ENCODE peak calls at places on chromosome 1, in four cellular contexts. O, D, J and Q are unnamed samples.

GRCh38 chr1:203673550-203674411 is 47.1 kb downstream of the ATP2B4 start:
- DNase-seq in O (no peak), D (peak), J (peak), Q (no peak)

GRCh38 chr1:75632350-75632949 is 21.5 kb upstream of the SLC44A5 start:
- DNase-seq in O (no peak), D (no peak), J (no peak), Q (no peak)

GRCh38 chr1:92482665-92483441 is 3.9 kb downstream of the GFI1 start:
- DNase-seq in O (peak), D (no peak), J (no peak), Q (no peak)

GRCh38 chr1:231750818-231751623 is 124.4 kb downstream of the DISC1 start:
- DNase-seq in O (no peak), D (no peak), J (no peak), Q (no peak)

GRCh38 chr1:236394016-236394481 is at the start of gene EDARADD:
- DNase-seq in O (no peak), D (no peak), J (no peak), Q (no peak)

GRCh38 chr1:46477153-46477929 is 12.3 kb upstream of the DMBX1 start:
- DNase-seq in O (peak), D (peak), J (peak), Q (peak)

GRCh38 chr1:7705048-7705907 is 65.8 kb upstream of the VAMP3 start:
- DNase-seq in O (peak), D (peak), J (peak), Q (no peak)

GRCh38 chr1:111754964-111755320 is 759 bp upstream of the DDX20 start:
- DNase-seq in O (peak), D (no peak), J (peak), Q (no peak)

GRCh38 chr1:203038217-203038741 is 12.0 kb downstream of the PPFIA4 start:
- DNase-seq in O (no peak), D (peak), J (no peak), Q (no peak)

GRCh38 chr1:202811296-202812175 is 782 bp downstream of the PCAT6 start:
- DNase-seq in O (peak), D (peak), J (peak), Q (no peak)

GRCh38 chr1:160291248-160292220 is 6.6 kb upstream of the PEX19 start:
- DNase-seq in O (no peak), D (peak), J (peak), Q (no peak)

GRCh38 chr1:8602471-8603219 is 214.8 kb downstream of the RERE start:
- DNase-seq in O (no peak), D (no peak), J (no peak), Q (no peak)

GRCh38 chr1:54996869-54997710 is 1.6 kb upstream of the BSND start:
- DNase-seq in O (peak), D (no peak), J (no peak), Q (no peak)

GRCh38 chr1:207898260-207898659 is 12.7 kb downstream of the CD34 start:
- DNase-seq in O (no peak), D (no peak), J (no peak), Q (no peak)

GRCh38 chr1:6163191-6163972 is 16.7 kb downstream of the CHD5 start:
- DNase-seq in O (peak), D (no peak), J (no peak), Q (no peak)

GRCh38 chr1:162011337-162012012 is 12.2 kb downstream of the OLFML2B start:
- DNase-seq in O (no peak), D (peak), J (no peak), Q (no peak)

GRCh38 chr1:178660484-178660883 is 64.6 kb upstream of the RALGPS2 start:
- DNase-seq in O (no peak), D (no peak), J (no peak), Q (no peak)

GRCh38 chr1:47409311-47410085 is 6.6 kb upstream of the FOXE3 start:
- DNase-seq in O (no peak), D (no peak), J (no peak), Q (no peak)

GRCh38 chr1:54290443-54291184 is 90.6 kb downstream of the MRPL37 start:
- DNase-seq in O (no peak), D (no peak), J (no peak), Q (no peak)

GRCh38 chr1:203214889-203215288 is 14.6 kb downstream of the CHIT1 start:
- DNase-seq in O (no peak), D (peak), J (no peak), Q (no peak)

GRCh38 chr1:153515504-153516394 is 20.0 kb downstream of the S100A6 start:
- DNase-seq in O (no peak), D (no peak), J (peak), Q (no peak)

GRCh38 chr1:76867342-76868130 is at the start of gene ST6GALNAC5:
- DNase-seq in O (peak), D (no peak), J (peak), Q (peak)

GRCh38 chr1:196910208-196910607 is 22.4 kb downstream of the CFHR4 start:
- DNase-seq in O (no peak), D (no peak), J (no peak), Q (no peak)

GRCh38 chr1:63635681-63636080 is 42.5 kb downstream of the PGM1 start:
- DNase-seq in O (no peak), D (no peak), J (no peak), Q (no peak)

GRCh38 chr1:200364121-200364759 is 45.6 kb downstream of the ZNF281 start:
- DNase-seq in O (no peak), D (no peak), J (no peak), Q (no peak)

GRCh38 chr1:25145775-25146381 is 86.4 kb downstream of the SYF2 start:
- DNase-seq in O (no peak), D (no peak), J (no peak), Q (no peak)

GRCh38 chr1:15833069-15833679 is 14.3 kb upstream of the SPEN start:
- DNase-seq in O (no peak), D (peak), J (peak), Q (no peak)

GRCh38 chr1:211480941-211481545 is 10.9 kb downstream of the RD3 start:
- DNase-seq in O (peak), D (no peak), J (no peak), Q (peak)
- TF ChIP-seq CTCF in O (no peak), D (no peak), J (no peak), Q (no peak)

DNA sequence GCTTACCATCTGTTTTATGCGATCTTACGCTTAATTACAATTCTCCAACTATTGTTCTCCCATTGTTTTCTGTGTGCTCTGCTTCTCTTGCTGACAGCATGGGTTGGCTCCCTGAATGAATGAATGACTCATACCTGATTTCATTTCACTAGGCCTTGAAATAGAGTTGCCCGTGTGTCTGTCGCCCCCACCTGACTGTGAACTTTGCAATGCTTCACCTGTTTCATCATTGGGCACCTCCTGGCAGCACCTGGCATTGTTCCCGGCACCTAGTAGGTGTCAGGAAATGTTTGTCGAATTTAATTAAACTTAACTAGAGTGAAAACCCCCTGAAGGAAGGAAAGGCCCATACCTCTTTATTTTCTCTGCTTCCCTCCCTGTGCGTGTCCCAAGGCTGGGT is 120.5 kb upstream of the KLHDC7A start:
- DNase-seq in O (no peak), D (no peak), J (no peak), Q (no peak)
- TF ChIP-seq CTCF in O (no peak), D (no peak), J (no peak), Q (no peak)

GRCh38 chr1:98217601-98218000 is 296.8 kb upstream of the DPYD start:
- DNase-seq in O (no peak), D (no peak), J (no peak), Q (no peak)
- TF ChIP-seq CTCF in O (no peak), D (no peak), J (no peak), Q (no peak)

GRCh38 chr1:184242507-184242943 is 144.3 kb upstream of the C1orf21 start:
- DNase-seq in O (no peak), D (no peak), J (no peak), Q (no peak)
- TF ChIP-seq CTCF in O (peak), D (no peak), J (no peak), Q (no peak)

DNA sequence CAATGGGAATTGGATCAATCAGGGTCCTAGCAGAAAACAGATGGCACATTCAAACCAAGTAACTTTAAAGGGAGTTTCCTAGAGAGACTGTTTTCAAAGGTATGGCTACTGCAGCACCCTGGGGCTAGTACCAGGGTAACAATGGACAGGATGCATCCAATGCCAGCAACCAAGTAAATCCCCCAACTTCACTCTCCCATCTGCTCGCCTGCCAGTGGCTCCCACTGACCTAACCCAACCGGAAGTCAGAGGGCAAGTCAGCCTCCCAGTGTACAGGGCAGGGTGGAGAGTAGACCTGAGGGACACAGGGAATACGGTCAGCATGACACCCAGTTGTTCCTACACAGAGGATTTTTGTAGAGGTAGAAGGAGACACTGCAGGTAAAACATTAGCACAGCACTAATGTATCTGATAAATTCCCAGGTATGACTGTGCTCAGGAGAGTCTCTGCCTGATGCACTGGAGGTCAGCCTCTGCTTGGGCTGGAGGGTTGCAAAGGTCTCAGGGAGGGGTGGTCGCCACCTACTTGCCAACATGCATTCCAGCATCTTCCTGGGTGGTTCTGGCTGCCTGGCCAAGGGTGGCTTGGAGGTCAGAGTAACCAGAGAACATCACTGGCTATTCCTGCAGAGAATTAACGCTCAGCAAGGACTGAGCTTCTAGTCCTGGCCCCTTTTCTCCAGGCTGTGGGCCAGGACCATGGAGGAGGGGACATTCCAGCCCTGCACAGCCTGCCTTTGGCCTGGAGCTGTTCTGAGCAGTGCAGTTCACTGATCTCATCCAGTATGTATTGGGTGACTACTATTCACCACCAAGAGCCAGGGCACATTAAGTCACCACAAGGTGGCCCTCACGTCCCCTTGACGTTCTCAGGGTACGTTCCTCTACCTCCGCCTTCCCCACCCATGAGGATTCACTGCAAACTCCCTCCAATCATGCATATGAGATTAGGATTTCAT is 5.1 kb upstream of the GJA4 start:
- DNase-seq in O (no peak), D (peak), J (no peak), Q (peak)
- TF ChIP-seq CTCF in O (peak), D (no peak), J (no peak), Q (peak)

GRCh38 chr1:94926365-94926914 is 470 bp downstream of the CNN3 start:
- DNase-seq in O (peak), D (peak), J (peak), Q (peak)
- TF ChIP-seq CTCF in O (peak), D (no peak), J (peak), Q (peak)

DNA sequence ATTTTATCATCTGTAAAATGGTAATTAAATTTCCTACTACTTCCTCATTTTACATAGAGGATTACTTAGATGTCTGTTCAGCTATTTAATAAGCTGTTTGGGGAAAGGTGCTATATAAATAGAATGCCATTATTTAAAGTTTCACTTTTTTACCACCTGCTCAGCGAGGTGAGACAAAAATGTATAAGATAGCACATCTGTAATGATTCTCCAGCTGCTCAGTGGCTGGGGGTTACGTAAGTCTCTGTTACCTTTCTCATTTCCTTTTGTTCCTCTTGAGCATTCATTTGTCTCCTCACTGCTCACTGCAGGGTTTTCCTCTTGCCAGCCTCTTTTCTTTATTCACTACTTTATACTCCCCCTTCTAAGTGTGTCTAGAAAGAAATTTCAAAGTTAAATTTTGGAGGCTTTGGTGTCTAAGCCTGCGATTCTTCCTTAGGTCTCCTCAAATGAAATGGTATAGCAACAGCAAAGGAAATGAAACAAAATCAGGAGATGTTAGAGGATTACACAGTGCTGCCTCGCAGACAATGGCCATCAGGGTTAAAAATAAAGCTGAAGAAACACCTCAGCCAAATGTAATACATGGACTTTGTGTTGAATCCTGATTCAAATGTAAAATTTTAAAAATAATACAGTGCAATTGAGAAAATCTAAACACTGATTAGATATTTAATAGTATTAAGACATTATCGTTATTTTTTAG is 6.8 kb downstream of the RGS8 start:
- DNase-seq in O (no peak), D (no peak), J (no peak), Q (no peak)
- TF ChIP-seq CTCF in O (no peak), D (no peak), J (no peak), Q (no peak)

DNA sequence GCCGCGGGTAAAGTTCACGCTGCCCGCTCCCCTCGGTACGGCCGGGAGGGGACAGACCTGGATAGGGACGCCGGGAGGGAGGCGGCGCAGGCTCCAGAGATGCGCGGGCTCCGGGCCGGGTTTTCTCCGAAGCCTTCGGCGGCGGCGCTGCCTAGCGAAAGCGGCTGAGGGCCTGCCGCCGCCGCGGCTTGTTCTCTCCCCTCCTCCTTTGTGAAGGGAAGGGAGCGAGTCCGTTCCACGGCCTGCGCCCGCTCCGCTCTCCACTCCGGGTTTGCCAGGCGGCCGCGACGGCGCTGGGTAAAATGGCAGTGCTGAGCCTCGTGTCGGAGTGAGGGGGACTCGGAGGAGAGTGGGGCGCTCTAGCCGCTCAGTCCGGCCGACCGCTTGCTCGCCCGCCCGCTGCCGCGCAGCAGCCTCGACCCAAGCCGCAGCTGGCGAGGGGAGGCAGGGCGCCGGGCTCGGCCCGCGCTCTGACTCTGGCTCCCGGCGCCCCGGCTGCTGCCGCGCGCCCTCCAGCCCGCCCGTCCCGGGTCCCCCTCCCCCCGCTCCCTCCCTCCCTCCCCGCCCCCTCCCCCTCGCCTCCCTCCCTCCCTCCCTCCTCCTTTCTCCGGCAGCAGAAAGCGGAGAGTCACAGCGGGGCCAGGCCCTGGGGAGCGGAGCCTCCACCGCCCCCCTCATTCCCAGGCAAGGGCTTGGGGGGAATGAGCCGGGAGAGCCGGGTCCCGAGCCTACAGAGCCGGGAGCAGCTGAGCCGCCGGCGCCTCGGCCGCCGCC is at the start of gene ARID1A:
- DNase-seq in O (peak), D (peak), J (peak), Q (peak)
- TF ChIP-seq CTCF in O (peak), D (no peak), J (no peak), Q (no peak)